ENCODE peak calls at places on chromosome 9, in five cellular contexts. G, I, O, X and E are unnamed samples. For H3K4me1, the result is how much of the 10 kb centered on the place peaks cover.

GRCh38 chr9:6788175-6789016 is 30.6 kb downstream of the KDM4C start:
- DNase-seq in G (no peak), X (no peak), I (peak), O (no peak), E (no peak)

GRCh38 chr9:98168952-98169488 is 23.4 kb downstream of the CORO2A start:
- DNase-seq in X (no peak), O (no peak), G (no peak), I (peak), E (peak)

GRCh38 chr9:101582593-101582992 is 12.2 kb downstream of the PPP3R2 start:
- DNase-seq in O (no peak), X (no peak), G (no peak), I (no peak), E (no peak)

GRCh38 chr9:96418920-96419690 is 935 bp upstream of the ZNF367 start:
- DNase-seq in X (peak), G (peak), I (peak), O (peak), E (peak)

GRCh38 chr9:99431103-99431502 is 209.0 kb downstream of the SEC61B start:
- DNase-seq in O (no peak), G (no peak), X (no peak), I (no peak), E (no peak)

GRCh38 chr9:105171589-105171988 is 72.9 kb upstream of the SLC44A1 start:
- DNase-seq in I (no peak), O (no peak), G (no peak), X (no peak), E (no peak)

GRCh38 chr9:35645736-35646582 is 4.8 kb downstream of the SIT1 start:
- DNase-seq in I (peak), X (peak), O (no peak), G (peak), E (no peak)

GRCh38 chr9:34163439-34163838 is 15.4 kb upstream of the UBAP1 start:
- DNase-seq in X (no peak), I (peak), O (no peak), G (peak), E (no peak)

GRCh38 chr9:130213898-130214761 is 41.9 kb downstream of the NCS1 start:
- DNase-seq in O (no peak), X (peak), G (no peak), I (no peak), E (no peak)

GRCh38 chr9:10921671-10922070 is 308.9 kb upstream of the PTPRD start:
- DNase-seq in G (no peak), X (no peak), I (no peak), O (no peak), E (no peak)

GRCh38 chr9:124659099-124659659 is 111.9 kb downstream of the NR6A1 start:
- DNase-seq in I (peak), G (peak), X (peak), O (peak), E (peak)

GRCh38 chr9:25677301-25678146 is 720 bp downstream of the TUSC1 start:
- DNase-seq in X (peak), O (peak), I (peak), G (peak), E (no peak)

GRCh38 chr9:129336601-129337286 is 158.7 kb upstream of the IER5L start:
- DNase-seq in O (no peak), I (peak), X (peak), G (peak), E (peak)

GRCh38 chr9:82903503-82903902 is 159.4 kb downstream of the RASEF start:
- DNase-seq in O (no peak), X (no peak), I (no peak), G (no peak), E (no peak)

GRCh38 chr9:71826289-71826688 is 58.0 kb upstream of the CEMIP2 start:
- DNase-seq in I (no peak), G (no peak), X (no peak), O (no peak), E (no peak)

GRCh38 chr9:89160797-89161196 is 17.8 kb downstream of the SHC3 start:
- DNase-seq in I (no peak), G (no peak), X (no peak), O (no peak), E (no peak)

GRCh38 chr9:101443358-101443757 is 7.8 kb upstream of the ALDOB start:
- DNase-seq in G (no peak), O (peak), X (no peak), I (peak), E (no peak)

GRCh38 chr9:18235181-18235908 is 238.6 kb upstream of the ADAMTSL1 start:
- DNase-seq in X (no peak), I (no peak), O (no peak), G (no peak), E (no peak)

GRCh38 chr9:111348821-111349271 is 18.8 kb upstream of the OR2K2 start:
- DNase-seq in X (no peak), I (peak), G (no peak), O (no peak), E (no peak)

GRCh38 chr9:107269681-107270080 is 13.4 kb upstream of the RAD23B start:
- DNase-seq in G (no peak), I (no peak), X (no peak), O (no peak), E (no peak)

GRCh38 chr9:2132484-2133082 is 117.4 kb downstream of the SMARCA2 start:
- DNase-seq in I (peak), X (peak), O (no peak), G (no peak), E (no peak)

GRCh38 chr9:22649384-22649783 is 202.8 kb downstream of the DMRTA1 start:
- DNase-seq in G (no peak), X (no peak), I (no peak), O (no peak), E (no peak)

GRCh38 chr9:121852646-121853616 is 201.5 kb downstream of the DAB2IP start:
- DNase-seq in O (peak), G (peak), X (no peak), I (no peak), E (no peak)

GRCh38 chr9:133100518-133101355 is 20.3 kb downstream of the RALGDS start:
- DNase-seq in G (no peak), X (no peak), I (no peak), O (no peak), E (no peak)

GRCh38 chr9:122446819-122447484 is 30.8 kb downstream of the OR1J1 start:
- DNase-seq in X (no peak), O (no peak), I (no peak), G (no peak), E (no peak)

GRCh38 chr9:100472725-100473261 is at the start of gene TMEFF1:
- DNase-seq in O (no peak), G (no peak), I (no peak), X (peak), E (peak)

GRCh38 chr9:83013867-83014605 is 48.9 kb downstream of the RASEF start:
- DNase-seq in I (no peak), G (no peak), X (no peak), O (no peak), E (no peak)

GRCh38 chr9:79329861-79330260 is 241.9 kb upstream of the TLE4 start:
- DNase-seq in X (no peak), O (no peak), I (no peak), G (no peak), E (no peak)

GRCh38 chr9:105865315-105865714 is 171.0 kb downstream of the TMEM38B start:
- DNase-seq in O (no peak), X (peak), G (no peak), I (no peak), E (no peak)

GRCh38 chr9:9612270-9612669 is 1000.5 kb downstream of the PTPRD start:
- DNase-seq in G (no peak), X (no peak), I (peak), O (no peak), E (no peak)

GRCh38 chr9:79471577-79472543 is 99.9 kb upstream of the TLE4 start:
- DNase-seq in G (peak), O (peak), X (peak), I (peak), E (no peak)

GRCh38 chr9:88498880-88499279 is 36.1 kb upstream of the NXNL2 start:
- DNase-seq in G (no peak), I (no peak), O (no peak), X (no peak), E (no peak)

GRCh38 chr9:81266086-81266485 is 423.3 kb downstream of the TLE1 start:
- DNase-seq in X (no peak), I (no peak), O (no peak), G (no peak), E (no peak)

GRCh38 chr9:110936719-110937452 is 101.4 kb downstream of the LPAR1 start:
- DNase-seq in O (no peak), X (no peak), I (no peak), G (no peak), E (no peak)

GRCh38 chr9:91159664-91160121 is 202.0 kb downstream of the AUH start:
- DNase-seq in G (no peak), X (no peak), I (peak), O (peak), E (no peak)

GRCh38 chr9:116157436-116158138 is 4.0 kb downstream of the PAPPA start:
- DNase-seq in G (peak), O (no peak), I (no peak), X (no peak), E (no peak)

GRCh38 chr9:124022201-124023121 is 10.9 kb downstream of the LHX2 start:
- DNase-seq in I (no peak), G (no peak), X (peak), O (no peak), E (no peak)

GRCh38 chr9:113309204-113309813 is 6.1 kb upstream of the RNF183 start:
- DNase-seq in X (peak), I (peak), O (no peak), G (no peak), E (peak)

GRCh38 chr9:97723819-97724218 is 26.7 kb upstream of the XPA start:
- DNase-seq in O (no peak), I (no peak), X (no peak), G (no peak), E (no peak)

GRCh38 chr9:111559000-111559610 is 34.1 kb downstream of the ZNF483 start:
- DNase-seq in I (peak), X (no peak), G (no peak), O (no peak), E (no peak)

GRCh38 chr9:119148855-119149254 is 220.4 kb downstream of the BRINP1 start:
- DNase-seq in X (no peak), G (no peak), O (no peak), I (no peak), E (no peak)
- H3K4me3 ChIP-seq in X (no peak), G (no peak), O (no peak), I (no peak), E (no peak)

GRCh38 chr9:137034709-137035506 is 3.0 kb upstream of the FUT7 start:
- DNase-seq in X (peak), I (peak), O (peak), G (peak), E (peak)
- H3K4me1 ChIP-seq in X (under half), I (under half), O (under half), G (under half), E (half or more)

GRCh38 chr9:4567601-4568000 is 77.3 kb downstream of the SLC1A1 start:
- DNase-seq in X (no peak), O (no peak), G (no peak), I (no peak), E (no peak)
- H3K27ac ChIP-seq in X (no peak), O (no peak), G (no peak), I (no peak), E (no peak)

GRCh38 chr9:86947146-86948081 is at the start of gene GAS1:
- DNase-seq in I (peak), O (peak), G (peak), X (peak), E (peak)
- H3K4me3 ChIP-seq in I (peak), O (peak), G (peak), X (peak), E (peak)

GRCh38 chr9:136603901-136604816 is 58.3 kb upstream of the NOTCH1 start:
- DNase-seq in G (no peak), X (no peak), O (no peak), I (peak), E (no peak)
- H3K4me1 ChIP-seq in G (under half), X (under half), O (under half), I (under half), E (under half)

GRCh38 chr9:134709512-134710270 is 68.1 kb downstream of the COL5A1 start:
- DNase-seq in I (no peak), X (no peak), O (peak), G (peak), E (no peak)

GRCh38 chr9:134707031-134707680 is 65.6 kb downstream of the COL5A1 start:
- DNase-seq in I (no peak), O (peak), G (peak), X (peak), E (no peak)

GRCh38 chr9:134706522-134706921 is 64.9 kb downstream of the COL5A1 start:
- DNase-seq in X (no peak), O (no peak), G (no peak), I (no peak), E (no peak)

GRCh38 chr9:134708672-134709038 is 67.1 kb downstream of the COL5A1 start:
- DNase-seq in G (no peak), X (no peak), I (no peak), O (no peak), E (no peak)

DNA sequence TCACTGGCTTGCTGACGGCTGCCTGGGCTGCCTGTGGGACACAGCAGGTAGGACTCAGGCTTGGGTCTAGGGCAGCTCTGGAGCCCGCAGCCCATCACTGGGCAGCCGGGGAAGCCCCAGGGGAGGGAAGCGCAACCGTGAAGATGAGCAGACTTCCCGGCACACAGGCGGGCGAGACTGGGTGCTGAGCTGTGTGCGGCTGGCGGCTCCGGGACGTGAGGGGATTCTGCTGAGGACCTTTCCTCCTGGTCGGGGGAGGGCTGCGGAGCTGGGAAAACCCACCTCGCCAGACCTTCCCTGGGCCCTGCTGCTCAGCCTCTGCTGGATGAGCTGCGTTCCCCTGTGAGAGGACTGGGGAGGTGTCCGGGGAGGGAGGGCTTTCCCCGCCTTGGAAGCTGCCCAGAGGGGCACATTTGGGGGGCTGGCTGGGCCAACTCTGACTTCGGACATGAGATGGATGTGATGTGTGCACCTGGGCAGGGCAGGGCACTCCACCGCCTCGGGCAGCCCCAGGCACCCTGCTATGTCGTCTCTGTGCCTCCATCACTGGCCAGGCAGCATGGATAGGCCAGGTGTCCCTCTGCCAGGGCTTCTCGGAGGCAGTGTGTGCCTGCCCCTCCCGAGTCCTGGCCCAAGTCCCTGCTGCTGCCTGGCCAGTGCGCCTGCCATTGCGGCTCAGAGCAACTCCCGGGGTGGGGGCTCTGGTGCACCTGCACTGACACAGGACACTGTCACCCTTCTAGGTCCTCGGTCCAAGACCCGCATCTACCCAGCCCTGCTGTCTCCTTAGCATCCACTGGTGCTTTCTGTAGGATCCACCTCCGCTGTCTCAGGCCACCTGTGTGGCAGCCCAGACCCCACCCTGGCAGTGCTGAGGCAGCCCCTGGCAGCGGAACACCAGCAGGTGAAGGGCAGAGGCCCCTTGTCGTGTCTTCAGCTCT is 66.4 kb downstream of the COL5A1 start:
- DNase-seq in G (no peak), I (no peak), X (no peak), O (no peak), E (no peak)
- H3K27ac ChIP-seq in G (peak), I (no peak), X (peak), O (peak), E (no peak)

DNA sequence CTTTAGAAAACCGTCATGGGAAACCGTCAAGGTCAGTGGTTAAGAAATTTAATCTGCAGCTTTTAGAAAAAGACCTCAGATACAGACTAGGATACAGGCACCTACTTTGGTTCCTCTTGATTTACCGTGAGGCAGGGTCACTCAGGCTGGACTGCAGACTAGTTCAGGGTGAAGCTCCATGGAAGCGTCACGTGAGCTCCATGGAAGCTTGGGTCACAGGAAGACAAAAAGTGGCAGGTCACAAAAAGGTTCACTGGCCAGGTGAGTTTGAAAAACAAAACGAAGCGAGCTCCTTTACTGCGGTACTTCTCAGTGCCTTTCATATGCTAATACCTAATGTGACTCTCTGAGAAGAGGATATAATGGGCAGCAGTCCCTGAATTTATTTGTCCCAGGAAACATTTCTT is 43.0 kb downstream of the PRRC2B start:
- DNase-seq in O (no peak), I (no peak), X (no peak), G (no peak), E (no peak)
- H3K4me3 ChIP-seq in O (no peak), I (no peak), X (no peak), G (no peak), E (no peak)

DNA sequence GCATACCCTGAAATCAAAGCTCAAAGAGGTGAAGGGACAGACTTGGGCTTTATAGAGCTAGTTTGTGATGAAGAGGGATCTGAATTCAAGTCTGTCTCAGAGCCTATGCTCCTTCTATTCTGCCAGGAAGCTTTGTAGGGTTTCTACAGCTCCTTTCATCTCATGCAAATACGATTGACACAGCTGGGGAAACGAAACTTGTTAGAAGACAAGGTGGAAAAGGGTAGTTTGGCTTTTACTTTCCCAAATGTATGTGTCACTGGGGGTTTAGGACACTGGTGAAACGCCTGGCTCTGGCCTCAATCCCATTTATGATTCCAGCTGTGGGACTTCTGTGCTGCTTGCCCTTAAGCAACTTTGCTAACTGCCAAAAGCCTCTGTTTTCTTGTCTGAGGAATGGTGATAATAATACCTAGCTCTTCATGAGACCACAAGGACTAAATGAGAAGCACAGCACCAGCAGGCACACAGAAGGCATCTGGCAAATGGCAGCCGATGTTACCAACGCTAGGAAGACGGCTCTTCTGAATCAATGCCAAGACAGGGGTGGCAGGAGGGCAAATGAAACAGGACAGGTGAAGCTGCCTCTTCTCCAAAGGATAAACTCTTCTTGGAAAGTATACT is 70.3 kb upstream of the EQTN start:
- DNase-seq in O (no peak), X (no peak), I (no peak), G (no peak), E (no peak)
- H3K4me1 ChIP-seq in O (under half), X (under half), I (under half), G (under half), E (under half)